ENCODE peak calls at places on chromosomes 4 and X, in seven cellular contexts. One of them, this sample, is unnamed.

GRCh38 chr4:534576-535151 is 35.7 kb downstream of the PIGG start:
- DNase-seq in GM23338: no peak
- DNase-seq in CD4-positive, alpha-beta T cell: no peak
- DNase-seq in A549: no peak
- DNase-seq in spleen: peak
- DNase-seq in A172: no peak
- DNase-seq in activated naive CD4-positive, alpha-beta T cell treated with anti-CD3 and anti-CD28 coated beads for 36 hours: no peak
- DNase-seq in this sample: no peak

GRCh38 chr4:168421671-168422070 is 58.6 kb downstream of the DDX60L start:
- DNase-seq in GM23338: no peak
- DNase-seq in CD4-positive, alpha-beta T cell: no peak
- DNase-seq in A549: peak
- DNase-seq in spleen: no peak
- DNase-seq in A172: peak
- DNase-seq in activated naive CD4-positive, alpha-beta T cell treated with anti-CD3 and anti-CD28 coated beads for 36 hours: peak
- DNase-seq in this sample: peak

GRCh38 chrX:45781901-45782553 is 581.4 kb upstream of the DIPK2B start:
- DNase-seq in GM23338: peak
- DNase-seq in CD4-positive, alpha-beta T cell: no peak
- DNase-seq in A549: peak
- DNase-seq in spleen: no peak
- DNase-seq in A172: no peak
- DNase-seq in activated naive CD4-positive, alpha-beta T cell treated with anti-CD3 and anti-CD28 coated beads for 36 hours: no peak
- DNase-seq in this sample: peak

GRCh38 chr4:34043131-34043530 is 2201.2 kb downstream of the ARAP2 start:
- DNase-seq in GM23338: no peak
- DNase-seq in CD4-positive, alpha-beta T cell: no peak
- DNase-seq in A549: no peak
- DNase-seq in spleen: no peak
- DNase-seq in A172: no peak
- DNase-seq in activated naive CD4-positive, alpha-beta T cell treated with anti-CD3 and anti-CD28 coated beads for 36 hours: no peak
- DNase-seq in this sample: no peak

GRCh38 chr4:159298502-159298901 is 195.6 kb downstream of the RAPGEF2 start:
- DNase-seq in GM23338: no peak
- DNase-seq in CD4-positive, alpha-beta T cell: no peak
- DNase-seq in A549: no peak
- DNase-seq in spleen: no peak
- DNase-seq in A172: peak
- DNase-seq in activated naive CD4-positive, alpha-beta T cell treated with anti-CD3 and anti-CD28 coated beads for 36 hours: no peak
- DNase-seq in this sample: peak

GRCh38 chr4:121156822-121157769 is 7.0 kb downstream of the TNIP3 start:
- DNase-seq in GM23338: peak
- DNase-seq in CD4-positive, alpha-beta T cell: no peak
- DNase-seq in A549: peak
- DNase-seq in spleen: peak
- DNase-seq in A172: peak
- DNase-seq in activated naive CD4-positive, alpha-beta T cell treated with anti-CD3 and anti-CD28 coated beads for 36 hours: peak
- DNase-seq in this sample: peak

GRCh38 chr4:79367111-79367510 is 40.9 kb downstream of the GK2 start:
- DNase-seq in GM23338: no peak
- DNase-seq in CD4-positive, alpha-beta T cell: no peak
- DNase-seq in A549: no peak
- DNase-seq in spleen: no peak
- DNase-seq in A172: no peak
- DNase-seq in activated naive CD4-positive, alpha-beta T cell treated with anti-CD3 and anti-CD28 coated beads for 36 hours: no peak
- DNase-seq in this sample: no peak

GRCh38 chr4:2817701-2818350 is 24.9 kb downstream of the SH3BP2 start:
- DNase-seq in GM23338: peak
- DNase-seq in CD4-positive, alpha-beta T cell: no peak
- DNase-seq in A549: no peak
- DNase-seq in spleen: peak
- DNase-seq in A172: no peak
- DNase-seq in activated naive CD4-positive, alpha-beta T cell treated with anti-CD3 and anti-CD28 coated beads for 36 hours: peak
- DNase-seq in this sample: no peak

GRCh38 chrX:20382518-20383291 is 116.0 kb upstream of the RPS6KA3 start:
- DNase-seq in GM23338: no peak
- DNase-seq in CD4-positive, alpha-beta T cell: no peak
- DNase-seq in A549: peak
- DNase-seq in spleen: no peak
- DNase-seq in A172: peak
- DNase-seq in activated naive CD4-positive, alpha-beta T cell treated with anti-CD3 and anti-CD28 coated beads for 36 hours: peak
- DNase-seq in this sample: peak

GRCh38 chrX:56574861-56575260 is 11.4 kb downstream of the UBQLN2 start:
- DNase-seq in GM23338: no peak
- DNase-seq in CD4-positive, alpha-beta T cell: no peak
- DNase-seq in A549: no peak
- DNase-seq in spleen: no peak
- DNase-seq in A172: no peak
- DNase-seq in activated naive CD4-positive, alpha-beta T cell treated with anti-CD3 and anti-CD28 coated beads for 36 hours: no peak
- DNase-seq in this sample: no peak

GRCh38 chr4:101337688-101338087 is 9.6 kb downstream of the PPP3CA start:
- DNase-seq in GM23338: no peak
- DNase-seq in CD4-positive, alpha-beta T cell: no peak
- DNase-seq in A549: no peak
- DNase-seq in spleen: no peak
- DNase-seq in A172: peak
- DNase-seq in activated naive CD4-positive, alpha-beta T cell treated with anti-CD3 and anti-CD28 coated beads for 36 hours: no peak
- DNase-seq in this sample: peak